ENCODE peak calls at places on chromosomes 12 and 14, in seven cellular contexts. R is smooth muscle cell of the brain vasculature; M is fibroblast of mammary gland; S is left ventricle myocardium superior; E is Caco-2; T is stromal cell of bone marrow; W is CD4-positive, alpha-beta T cell. N is an unnamed sample.

GRCh38 chr12:69405466-69405865 is 45.9 kb downstream of the YEATS4 start:
- DNase-seq in M (peak), E (peak), S (no peak), R (peak), T (peak), W (no peak), N (no peak)

GRCh38 chr14:54383811-54384210 is 13.0 kb upstream of the CDKN3 start:
- DNase-seq in R (no peak), E (no peak), W (no peak), T (no peak), S (no peak), M (no peak), N (no peak)

GRCh38 chr12:64404470-64405446 is 566 bp downstream of the XPOT start:
- DNase-seq in T (no peak), S (peak), W (no peak), E (peak), M (peak), R (no peak), N (peak)

GRCh38 chr14:57737598-57737997 is 128.3 kb downstream of the SLC35F4 start:
- DNase-seq in T (no peak), W (no peak), E (no peak), S (no peak), R (no peak), M (no peak), N (no peak)

GRCh38 chr12:116406529-116406928 is 129.0 kb upstream of the MED13L start:
- DNase-seq in W (no peak), R (no peak), T (peak), M (peak), E (peak), S (peak), N (peak)

GRCh38 chr12:88945041-88945732 is 364.9 kb upstream of the KITLG start:
- DNase-seq in T (no peak), M (no peak), R (no peak), E (no peak), W (no peak), S (no peak), N (no peak)

GRCh38 chr12:8680533-8680932 is 17.3 kb upstream of the RIMKLB start:
- DNase-seq in E (no peak), W (no peak), S (no peak), M (no peak), R (no peak), T (no peak), N (no peak)

GRCh38 chr12:96810477-96810876 is 96.6 kb upstream of the NEDD1 start:
- DNase-seq in E (no peak), M (no peak), T (no peak), R (no peak), W (no peak), S (no peak), N (no peak)

GRCh38 chr14:90795744-90796143 is 20.5 kb downstream of the TTC7B start:
- DNase-seq in T (peak), S (no peak), R (peak), M (peak), E (no peak), W (no peak), N (no peak)

GRCh38 chr12:125065753-125066570 is 727 bp downstream of the AACS start:
- DNase-seq in T (no peak), M (no peak), W (no peak), E (no peak), S (no peak), R (no peak), N (no peak)

GRCh38 chr14:99538275-99538674 is 57.1 kb downstream of the CCNK start:
- DNase-seq in M (no peak), S (peak), W (no peak), E (no peak), T (no peak), R (no peak), N (no peak)

GRCh38 chr12:569803-570236 is 93.4 kb downstream of the NINJ2 start:
- DNase-seq in W (peak), S (peak), M (peak), R (no peak), E (peak), T (peak), N (peak)

GRCh38 chr14:54483848-54484247 is 4.9 kb downstream of the GMFB start:
- DNase-seq in W (no peak), T (no peak), E (no peak), S (no peak), R (no peak), M (no peak), N (no peak)

GRCh38 chr12:75774309-75775052 is 257.1 kb downstream of the PHLDA1 start:
- DNase-seq in R (no peak), W (no peak), M (no peak), E (no peak), T (no peak), S (no peak), N (no peak)

GRCh38 chr14:92586001-92586947 is 72.7 kb downstream of the RIN3 start:
- DNase-seq in E (no peak), S (no peak), R (no peak), W (peak), M (peak), T (peak), N (peak)

GRCh38 chr12:7155471-7156034 is 25.4 kb downstream of the CLSTN3 start:
- DNase-seq in R (no peak), W (no peak), T (no peak), M (no peak), E (no peak), S (no peak), N (no peak)

GRCh38 chr14:70641548-70642312 is at the start of gene TTC9:
- DNase-seq in R (no peak), M (no peak), W (no peak), E (no peak), S (peak), T (no peak), N (no peak)

GRCh38 chr14:50619569-50620141 is 48.5 kb downstream of the SAV1 start:
- DNase-seq in M (peak), E (no peak), S (no peak), R (no peak), T (peak), W (no peak), N (peak)

GRCh38 chr14:68535404-68536024 is 257.4 kb downstream of the ZFP36L1 start:
- DNase-seq in R (no peak), W (no peak), M (peak), E (no peak), S (no peak), T (peak), N (no peak)

GRCh38 chr12:117188961-117189724 is 1.1 kb downstream of the FBXO21 start:
- DNase-seq in E (no peak), W (no peak), R (no peak), T (no peak), S (no peak), M (peak), N (no peak)

GRCh38 chr12:112480931-112481330 is 62.2 kb downstream of the PTPN11 start:
- DNase-seq in S (no peak), W (no peak), R (no peak), M (no peak), T (no peak), E (no peak), N (no peak)

GRCh38 chr14:60266021-60266937 is 17.3 kb downstream of the PPM1A start:
- DNase-seq in T (no peak), M (peak), W (peak), E (no peak), S (no peak), R (no peak), N (peak)

GRCh38 chr12:44628180-44628579 is 247.9 kb downstream of the NELL2 start:
- DNase-seq in R (no peak), W (no peak), S (no peak), E (no peak), M (no peak), T (no peak), N (no peak)

GRCh38 chr14:39426605-39427004 is 5.6 kb downstream of the FBXO33 start:
- DNase-seq in M (peak), R (no peak), E (no peak), W (no peak), T (peak), S (no peak), N (peak)

GRCh38 chr14:53432378-53432802 is 279.3 kb upstream of the DDHD1 start:
- DNase-seq in T (peak), R (no peak), S (no peak), E (peak), M (peak), W (no peak), N (peak)

GRCh38 chr14:63761356-63762117 is 33.7 kb upstream of the SGPP1 start:
- DNase-seq in R (no peak), T (no peak), S (no peak), E (no peak), W (no peak), M (no peak), N (peak)

GRCh38 chr14:92551066-92551841 is 37.7 kb downstream of the RIN3 start:
- DNase-seq in S (no peak), R (no peak), W (no peak), T (no peak), E (no peak), M (no peak), N (no peak)

GRCh38 chr14:95500772-95501401 is 15.6 kb downstream of the SYNE3 start:
- DNase-seq in E (no peak), W (no peak), R (no peak), M (peak), T (peak), S (peak), N (no peak)

GRCh38 chr12:123973552-123974341 is 732 bp downstream of the ZNF664 start:
- DNase-seq in R (no peak), M (no peak), T (no peak), E (peak), W (peak), S (peak), N (peak)

GRCh38 chr14:71533396-71533795 is 398.8 kb upstream of the RGS6 start:
- DNase-seq in R (no peak), S (no peak), W (no peak), M (peak), T (peak), E (no peak), N (no peak)

GRCh38 chr14:32202468-32202865 is 602 bp downstream of the RNU6-8 start:
- DNase-seq in W (no peak), R (no peak), S (no peak), E (no peak), T (no peak), M (peak), N (no peak)

GRCh38 chr12:67650127-67650495 is 1.6 kb downstream of the DYRK2 start:
- DNase-seq in S (peak), R (no peak), W (no peak), T (no peak), E (no peak), M (peak), N (peak)

GRCh38 chr12:19125325-19125724 is 4.2 kb upstream of the PLEKHA5 start:
- DNase-seq in E (no peak), T (no peak), R (no peak), M (peak), W (no peak), S (no peak), N (no peak)

GRCh38 chr14:99257122-99257672 is 14.8 kb downstream of the BCL11B start:
- DNase-seq in T (no peak), E (no peak), S (no peak), R (no peak), W (no peak), M (no peak), N (no peak)

GRCh38 chr12:83996671-83997070 is 915.9 kb downstream of the SLC6A15 start:
- DNase-seq in E (no peak), W (no peak), T (no peak), S (no peak), R (no peak), M (peak), N (no peak)

GRCh38 chr14:83478741-83479140 is 1945.1 kb upstream of the SEL1L start:
- DNase-seq in M (no peak), W (no peak), E (no peak), R (no peak), T (no peak), S (no peak), N (no peak)

GRCh38 chr12:52876371-52876770 is 27.6 kb upstream of the KRT78 start:
- DNase-seq in R (no peak), S (peak), M (no peak), T (no peak), W (no peak), E (no peak), N (no peak)

GRCh38 chr14:23078692-23079116 is 16.2 kb downstream of the ACIN1 start:
- DNase-seq in S (no peak), W (no peak), T (peak), M (peak), E (peak), R (peak), N (no peak)

GRCh38 chr12:108605690-108606406 is 8.0 kb upstream of the TMEM119 start:
- DNase-seq in T (no peak), E (no peak), R (no peak), S (no peak), W (no peak), M (no peak), N (no peak)